ENCODE peak calls at places on chromosomes 7 and 10, in seven cellular contexts. D is effector memory CD8-positive, alpha-beta T cell; G is EH; A is central memory CD8-positive, alpha-beta T cell; V is NCI-H774; X is stimulated activated CD4-positive, alpha-beta T cell treated with anti-CD3 and anti-CD28 coated beads, TNF-alpha, amount 100 ng/mL, for 1 hour; W is Calu3. M is an unnamed sample.

GRCh38 chr10:124724279-124725027 is 19.7 kb downstream of the FAM53B start:
- DNase-seq in D (no peak), G (no peak), A (no peak), V (no peak), X (no peak), W (no peak), M (no peak)

GRCh38 chr10:70742537-70743429 is 42.4 kb downstream of the TBATA start:
- DNase-seq in D (no peak), G (peak), A (no peak), V (no peak), X (no peak), W (no peak), M (peak)

GRCh38 chr10:34351161-34351560 is 463.9 kb downstream of the PARD3 start:
- DNase-seq in D (no peak), G (peak), A (no peak), V (no peak), X (no peak), W (no peak), M (peak)

GRCh38 chr10:100448977-100449376 is 13.8 kb upstream of the WNT8B start:
- DNase-seq in D (no peak), G (no peak), A (no peak), V (no peak), X (no peak), W (no peak), M (no peak)

GRCh38 chr7:51472873-51473272 is 156.3 kb upstream of the COBL start:
- DNase-seq in D (no peak), G (no peak), A (no peak), V (no peak), X (no peak), W (no peak), M (no peak)

GRCh38 chr10:6530211-6530840 is 49.8 kb downstream of the PRKCQ start:
- DNase-seq in D (peak), G (no peak), A (peak), V (no peak), X (no peak), W (no peak), M (no peak)

GRCh38 chr7:35416568-35416967 is 162.7 kb upstream of the TBX20 start:
- DNase-seq in D (no peak), G (no peak), A (no peak), V (no peak), X (no peak), W (no peak), M (no peak)

GRCh38 chr10:8179081-8179480 is 124.6 kb downstream of the GATA3 start:
- DNase-seq in D (no peak), G (no peak), A (no peak), V (no peak), X (no peak), W (no peak), M (no peak)

GRCh38 chr7:27150568-27151340 is 1.6 kb downstream of the HOXA3 start:
- DNase-seq in D (peak), G (peak), A (no peak), V (peak), X (no peak), W (peak), M (peak)

GRCh38 chr7:140062528-140063299 is at the start of gene PARP12:
- DNase-seq in D (peak), G (peak), A (peak), V (peak), X (peak), W (peak), M (peak)

GRCh38 chr7:149838992-149839408 is 825 bp downstream of the ZNF862 start:
- DNase-seq in D (no peak), G (peak), A (no peak), V (no peak), X (no peak), W (no peak), M (no peak)

GRCh38 chr7:153381275-153382119 is 621.9 kb downstream of the ACTR3B start:
- DNase-seq in D (no peak), G (no peak), A (no peak), V (peak), X (no peak), W (no peak), M (no peak)

GRCh38 chr7:47408675-47409074 is 173.2 kb downstream of the TNS3 start:
- DNase-seq in D (no peak), G (no peak), A (no peak), V (no peak), X (no peak), W (no peak), M (no peak)

GRCh38 chr10:88851706-88852105 is at the start of gene ANKRD22:
- DNase-seq in D (no peak), G (peak), A (no peak), V (no peak), X (no peak), W (peak), M (peak)

GRCh38 chr10:23540401-23540800 is 101.5 kb downstream of the OTUD1 start:
- DNase-seq in D (no peak), G (no peak), A (no peak), V (no peak), X (no peak), W (no peak), M (no peak)

GRCh38 chr7:157432541-157432956 is 95.7 kb downstream of the DNAJB6 start:
- DNase-seq in D (no peak), G (peak), A (no peak), V (peak), X (no peak), W (no peak), M (peak)

GRCh38 chr7:17101207-17101696 is 197.2 kb upstream of the AHR start:
- DNase-seq in D (no peak), G (no peak), A (no peak), V (no peak), X (no peak), W (no peak), M (no peak)

GRCh38 chr7:100875356-100875751 is 451 bp downstream of the SRRT start:
- DNase-seq in D (no peak), G (peak), A (no peak), V (no peak), X (no peak), W (no peak), M (no peak)

GRCh38 chr7:23298141-23298851 is 843 bp upstream of the MALSU1 start:
- DNase-seq in D (no peak), G (peak), A (no peak), V (no peak), X (no peak), W (peak), M (peak)

GRCh38 chr10:93034426-93034825 is 26.2 kb upstream of the CYP26C1 start:
- DNase-seq in D (no peak), G (peak), A (no peak), V (no peak), X (no peak), W (no peak), M (peak)

GRCh38 chr7:146176790-146177189 is 60.2 kb downstream of the CNTNAP2 start:
- DNase-seq in D (no peak), G (no peak), A (no peak), V (peak), X (no peak), W (no peak), M (no peak)

GRCh38 chr10:91197044-91197651 is 23.3 kb upstream of the PCGF5 start:
- DNase-seq in D (no peak), G (no peak), A (no peak), V (no peak), X (no peak), W (no peak), M (peak)

GRCh38 chr7:2873686-2874551 is 29.8 kb upstream of the GNA12 start:
- DNase-seq in D (no peak), G (peak), A (no peak), V (no peak), X (no peak), W (peak), M (peak)

GRCh38 chr10:12549297-12549696 is 199.9 kb downstream of the CAMK1D start:
- DNase-seq in D (no peak), G (no peak), A (no peak), V (no peak), X (no peak), W (peak), M (no peak)

GRCh38 chr7:90244909-90245841 is at the start of gene CFAP69:
- DNase-seq in D (peak), G (peak), A (peak), V (peak), X (peak), W (peak), M (peak)

GRCh38 chr7:143047327-143047726 is 4.8 kb upstream of the OR6V1 start:
- DNase-seq in D (no peak), G (no peak), A (no peak), V (no peak), X (no peak), W (no peak), M (no peak)

GRCh38 chr10:92965314-92965713 is 95.3 kb upstream of the CYP26C1 start:
- DNase-seq in D (no peak), G (peak), A (no peak), V (no peak), X (no peak), W (no peak), M (peak)

GRCh38 chr10:118629211-118629610 is 33.8 kb upstream of the PRLHR start:
- DNase-seq in D (no peak), G (peak), A (no peak), V (no peak), X (no peak), W (no peak), M (no peak)

GRCh38 chr7:77580762-77581350 is 43.8 kb downstream of the PTPN12 start:
- DNase-seq in D (no peak), G (peak), A (no peak), V (no peak), X (no peak), W (no peak), M (peak)

GRCh38 chr7:1854521-1855395 is 184.7 kb downstream of the ELFN1 start:
- DNase-seq in D (peak), G (no peak), A (no peak), V (no peak), X (no peak), W (no peak), M (no peak)

GRCh38 chr10:978826-979421 is 9.3 kb upstream of the GTPBP4 start:
- DNase-seq in D (no peak), G (peak), A (no peak), V (no peak), X (no peak), W (no peak), M (peak)

GRCh38 chr10:72009430-72010081 is 45.4 kb downstream of the CHST3 start:
- DNase-seq in D (no peak), G (peak), A (no peak), V (no peak), X (no peak), W (no peak), M (peak)

GRCh38 chr10:92792661-92793060 is 55.7 kb upstream of the EXOC6 start:
- DNase-seq in D (no peak), G (no peak), A (no peak), V (no peak), X (no peak), W (no peak), M (no peak)

GRCh38 chr10:20855398-20856038 is 41.6 kb downstream of the NEBL start:
- DNase-seq in D (no peak), G (peak), A (no peak), V (no peak), X (no peak), W (no peak), M (peak)

GRCh38 chr10:61791216-61791615 is 110.3 kb upstream of the ARID5B start:
- DNase-seq in D (no peak), G (peak), A (no peak), V (no peak), X (no peak), W (no peak), M (peak)

GRCh38 chr7:135980665-135981180 is 3.6 kb upstream of the MTPN start:
- DNase-seq in D (peak), G (peak), A (peak), V (no peak), X (peak), W (no peak), M (peak)

M was measured in choroid plexus epithelial cell.